ENCODE peak calls at places on chromosomes 4 and X, in seven cellular contexts. U is mucosa of gallbladder; H is aorta; Z is naive thymus-derived CD8-positive, alpha-beta T cell; P is A549; M is stimulated activated CD8-positive, alpha-beta memory T cell treated with anti-CD3 and anti-CD28 coated beads, Interleukin-7, amount 100 ng/mL, for 1 hour; E is ovary. Q is an unnamed sample.

GRCh38 chr4:173051697-173052096 is 116.9 kb upstream of the GALNT7 start:
- DNase-seq in Z (no peak), M (no peak), H (no peak), P (no peak), U (no peak), E (no peak), Q (no peak)

GRCh38 chr4:164977243-164978164 is at the start of gene TRIM61:
- DNase-seq in H (peak), M (peak), E (peak), P (no peak), Z (peak), U (peak), Q (no peak)

GRCh38 chr4:87849612-87850011 is 16.8 kb downstream of the MEPE start:
- DNase-seq in H (no peak), M (no peak), U (no peak), P (no peak), Z (no peak), E (no peak), Q (no peak)

GRCh38 chr4:8544741-8545438 is 35.3 kb upstream of the GPR78 start:
- DNase-seq in E (no peak), U (no peak), H (peak), M (no peak), P (no peak), Z (no peak), Q (no peak)

GRCh38 chr4:76090241-76090691 is 15.8 kb downstream of the ART3 start:
- DNase-seq in E (no peak), Z (no peak), H (no peak), U (peak), M (no peak), P (no peak), Q (no peak)

GRCh38 chr4:38466401-38466800 is 197.6 kb upstream of the KLF3 start:
- DNase-seq in M (no peak), H (no peak), E (no peak), U (no peak), Z (no peak), P (no peak), Q (no peak)

GRCh38 chr4:108013955-108014354 is 24.3 kb downstream of the HADH start:
- DNase-seq in E (no peak), M (no peak), P (no peak), H (no peak), U (no peak), Z (no peak), Q (no peak)

GRCh38 chr4:84932462-84932861 is 34.0 kb downstream of the WDFY3 start:
- DNase-seq in Z (no peak), U (no peak), P (no peak), E (no peak), H (no peak), M (no peak), Q (no peak)

GRCh38 chrX:117645639-117646038 is 471.0 kb downstream of the KLHL13 start:
- DNase-seq in H (no peak), M (no peak), E (no peak), P (no peak), Z (no peak), U (no peak), Q (no peak)

GRCh38 chr4:123832173-123833026 is 435.8 kb downstream of the SPRY1 start:
- DNase-seq in M (no peak), U (peak), Z (no peak), E (no peak), H (peak), P (no peak), Q (no peak)

GRCh38 chr4:120994521-120994920 is 72.0 kb upstream of the PRDM5 start:
- DNase-seq in M (no peak), H (no peak), Z (peak), E (no peak), P (no peak), U (no peak), Q (no peak)

GRCh38 chr4:176393306-176394013 is 73.7 kb downstream of the SPCS3 start:
- DNase-seq in Z (no peak), H (no peak), E (no peak), M (no peak), U (no peak), P (no peak), Q (no peak)

GRCh38 chrX:11446331-11446730 is 153.1 kb downstream of the AMELX start:
- DNase-seq in M (no peak), Z (no peak), H (no peak), E (no peak), U (no peak), P (no peak), Q (no peak)

GRCh38 chr4:22515145-22515887 is 550 bp downstream of the ADGRA3 start:
- DNase-seq in M (no peak), Z (peak), P (peak), E (peak), U (peak), H (peak), Q (peak)

GRCh38 chr4:7417639-7418038 is 17.1 kb downstream of the PSAPL1 start:
- DNase-seq in Z (no peak), E (peak), U (no peak), P (no peak), H (peak), M (no peak), Q (no peak)

GRCh38 chrX:132092439-132093065 is 35.3 kb downstream of the FRMD7 start:
- DNase-seq in H (no peak), U (peak), P (peak), M (no peak), E (peak), Z (peak), Q (peak)